ENCODE peak calls at places on chromosome 16, in seven cellular contexts. U is amniotic stem cell, S is upper lobe of right lung, B is heart left ventricle, M is AG10803, X is mucosa of gallbladder, N is ELF-1. Y is an unnamed sample.

GRCh38 chr16:2467301-2468141 is 3.6 kb upstream of the NTN3 start:
- DNase-seq in U (peak), S (peak), B (peak), M (peak), X (peak), N (peak), Y (peak)

GRCh38 chr16:75087040-75087979 is 29.3 kb downstream of the LDHD start:
- DNase-seq in U (no peak), S (no peak), B (peak), M (peak), X (peak), N (peak), Y (no peak)

GRCh38 chr16:70453891-70454220 is 539 bp upstream of the FCSK start:
- DNase-seq in U (no peak), S (no peak), B (no peak), M (peak), X (no peak), N (no peak), Y (no peak)

GRCh38 chr16:58339452-58339938 is 44.7 kb upstream of the PRSS54 start:
- DNase-seq in U (no peak), S (no peak), B (peak), M (peak), X (no peak), N (peak), Y (no peak)

GRCh38 chr16:71771571-71771970 is 37.1 kb downstream of the AP1G1 start:
- DNase-seq in U (no peak), S (no peak), B (no peak), M (no peak), X (no peak), N (no peak), Y (no peak)

GRCh38 chr16:3954411-3954921 is 74.0 kb upstream of the CREBBP start:
- DNase-seq in U (no peak), S (peak), B (no peak), M (no peak), X (no peak), N (no peak), Y (no peak)

GRCh38 chr16:5982979-5983378 is 885.4 kb upstream of the EEF2KMT start:
- DNase-seq in U (no peak), S (no peak), B (no peak), M (no peak), X (no peak), N (no peak), Y (no peak)

GRCh38 chr16:14545346-14545884 is 84.6 kb downstream of the PARN start:
- DNase-seq in U (no peak), S (no peak), B (no peak), M (no peak), X (peak), N (no peak), Y (no peak)

GRCh38 chr16:69083306-69083941 is 22.0 kb upstream of the HAS3 start:
- DNase-seq in U (no peak), S (peak), B (no peak), M (no peak), X (no peak), N (peak), Y (no peak)

GRCh38 chr16:19517424-19518089 is 4.3 kb downstream of the GDE1 start:
- DNase-seq in U (no peak), S (no peak), B (no peak), M (peak), X (no peak), N (no peak), Y (no peak)

GRCh38 chr16:21075252-21075651 is 75.4 kb downstream of the DNAH3 start:
- DNase-seq in U (no peak), S (no peak), B (no peak), M (no peak), X (no peak), N (no peak), Y (no peak)

GRCh38 chr16:14056970-14057369 is 14.1 kb upstream of the MRTFB start:
- DNase-seq in U (no peak), S (no peak), B (no peak), M (peak), X (no peak), N (no peak), Y (no peak)

GRCh38 chr16:54431997-54432367 is 145.4 kb upstream of the IRX3 start:
- DNase-seq in U (no peak), S (no peak), B (no peak), M (no peak), X (no peak), N (no peak), Y (no peak)

GRCh38 chr16:85094176-85094805 is 18.0 kb downstream of the CIBAR2 start:
- DNase-seq in U (no peak), S (no peak), B (no peak), M (no peak), X (no peak), N (no peak), Y (no peak)

GRCh38 chr16:9212621-9213020 is 121.2 kb downstream of the HAPSTR1 start:
- DNase-seq in U (no peak), S (no peak), B (no peak), M (no peak), X (no peak), N (no peak), Y (no peak)

GRCh38 chr16:24046442-24046841 is 209.7 kb upstream of the CACNG3 start:
- DNase-seq in U (no peak), S (no peak), B (no peak), M (no peak), X (no peak), N (peak), Y (no peak)

GRCh38 chr16:57801856-57802634 is at the start of gene KIFC3:
- DNase-seq in U (peak), S (peak), B (peak), M (peak), X (peak), N (peak), Y (no peak)

GRCh38 chr16:31186176-31186575 is 6.2 kb downstream of the FUS start:
- DNase-seq in U (no peak), S (no peak), B (no peak), M (no peak), X (no peak), N (no peak), Y (no peak)

GRCh38 chr16:14007460-14007859 is 63.7 kb upstream of the MRTFB start:
- DNase-seq in U (peak), S (no peak), B (no peak), M (peak), X (no peak), N (no peak), Y (no peak)

GRCh38 chr16:67552476-67552875 is 9.8 kb upstream of the CTCF start:
- DNase-seq in U (no peak), S (no peak), B (peak), M (no peak), X (no peak), N (peak), Y (no peak)

GRCh38 chr16:4376126-4376819 is 4.6 kb downstream of the VASN start:
- DNase-seq in U (peak), S (peak), B (peak), M (peak), X (peak), N (no peak), Y (peak)

GRCh38 chr16:79272141-79272577 is 328.4 kb downstream of the MAF start:
- DNase-seq in U (no peak), S (no peak), B (no peak), M (no peak), X (no peak), N (no peak), Y (no peak)

GRCh38 chr16:79089735-79090284 is 510.7 kb downstream of the MAF start:
- DNase-seq in U (no peak), S (no peak), B (no peak), M (no peak), X (peak), N (no peak), Y (no peak)

GRCh38 chr16:90018297-90019200 is 707 bp downstream of the DBNDD1 start:
- DNase-seq in U (no peak), S (no peak), B (no peak), M (no peak), X (no peak), N (peak), Y (no peak)

GRCh38 chr16:10738231-10739077 is 5.2 kb upstream of the NUBP1 start:
- DNase-seq in U (peak), S (no peak), B (peak), M (peak), X (no peak), N (peak), Y (no peak)

GRCh38 chr16:67022531-67023214 is 6.3 kb upstream of the CBFB start:
- DNase-seq in U (no peak), S (no peak), B (no peak), M (peak), X (peak), N (no peak), Y (no peak)

GRCh38 chr16:49454426-49455180 is 81.0 kb downstream of the C16orf78 start:
- DNase-seq in U (no peak), S (peak), B (no peak), M (no peak), X (no peak), N (no peak), Y (no peak)

GRCh38 chr16:2799852-2800226 is 1.6 kb downstream of the PRSS41 start:
- DNase-seq in U (no peak), S (peak), B (no peak), M (peak), X (no peak), N (no peak), Y (no peak)

GRCh38 chr16:1308036-1308976 is 1.1 kb upstream of the UBE2I start:
- DNase-seq in U (no peak), S (no peak), B (no peak), M (peak), X (no peak), N (peak), Y (no peak)

GRCh38 chr16:50979806-50980620 is 171.1 kb downstream of the SALL1 start:
- DNase-seq in U (no peak), S (no peak), B (no peak), M (no peak), X (no peak), N (no peak), Y (no peak)

GRCh38 chr16:29290631-29291247 is 115.8 kb downstream of the NPIPB11 start:
- DNase-seq in U (peak), S (peak), B (peak), M (peak), X (peak), N (peak), Y (peak)

GRCh38 chr16:88847654-88848053 is 9.1 kb downstream of the GALNS start:
- DNase-seq in U (no peak), S (no peak), B (no peak), M (no peak), X (no peak), N (no peak), Y (no peak)